ENCODE peak calls at places on chromosome 16, in nine cellular contexts. Q, F, X, L, R, K, O, T and W are unnamed samples.
A peak's percentile ranks its signal among the peaks of the same experiment; 100 is the strongest.

GRCh38 chr16:56600398-56600999 is 7.9 kb upstream of the MT2A start:
- DNase-seq in L (peak; percentile 55), T (no peak), K (no peak), R (peak; percentile 74), O (no peak), Q (peak; percentile 49), F (peak; percentile 57), X (peak; percentile 48), W (no peak)

GRCh38 chr16:23530062-23530461 is 19.8 kb upstream of the GGA2 start:
- DNase-seq in X (no peak), R (no peak), O (no peak), T (no peak), K (no peak), L (no peak), F (no peak), Q (no peak), W (no peak)

GRCh38 chr16:21023509-21024202 is 123.1 kb downstream of the LYRM1 start:
- DNase-seq in T (no peak), L (peak; percentile 6), X (no peak), R (no peak), F (peak; percentile 53), K (peak; percentile 53), Q (no peak), O (peak; percentile 75), W (no peak)

GRCh38 chr16:56950881-56951771 is 10.6 kb upstream of the CETP start:
- DNase-seq in L (peak; percentile 79), X (peak; percentile 16), R (peak; percentile 55), F (peak; percentile 84), T (peak; percentile 55), O (peak; percentile 71), K (peak; percentile 23), Q (peak; percentile 41), W (no peak)

GRCh38 chr16:65618335-65618734 is 496.5 kb upstream of the CDH11 start:
- DNase-seq in X (no peak), K (no peak), O (no peak), F (no peak), R (no peak), L (no peak), Q (no peak), T (no peak), W (no peak)

GRCh38 chr16:26169451-26169850 is 477.7 kb downstream of the HS3ST4 start:
- DNase-seq in X (no peak), R (no peak), Q (no peak), L (no peak), T (no peak), K (no peak), O (no peak), F (no peak), W (no peak)

GRCh38 chr16:84332975-84333684 is 35.2 kb upstream of the ATP2C2 start:
- DNase-seq in L (peak; percentile 32), X (no peak), Q (no peak), O (no peak), F (peak; percentile 82), K (no peak), T (no peak), R (no peak), W (no peak)

GRCh38 chr16:79061199-79061598 is 539.3 kb downstream of the MAF start:
- DNase-seq in L (no peak), X (no peak), R (no peak), K (no peak), Q (no peak), T (no peak), F (no peak), O (no peak), W (peak; percentile 6)

GRCh38 chr16:50467943-50468748 is 80.0 kb upstream of the NKD1 start:
- DNase-seq in R (peak; percentile 28), F (peak; percentile 44), T (peak; percentile 23), K (no peak), X (no peak), Q (no peak), O (no peak), L (peak; percentile 79), W (no peak)

GRCh38 chr16:71880176-71880575 is 3.8 kb downstream of the ZNF821 start:
- DNase-seq in K (no peak), X (no peak), F (no peak), R (no peak), T (no peak), L (no peak), Q (no peak), O (peak; percentile 18), W (no peak)

GRCh38 chr16:46885960-46886763 is 2.0 kb downstream of the GPT2 start:
- DNase-seq in K (no peak), Q (peak; percentile 17), T (peak; percentile 38), R (no peak), X (peak; percentile 66), F (no peak), L (peak; percentile 92), O (no peak), W (peak; percentile 73)

GRCh38 chr16:87963400-87963799 is 12.2 kb downstream of the BANP start:
- DNase-seq in T (no peak), X (peak; percentile 51), K (no peak), O (no peak), R (no peak), L (no peak), F (no peak), Q (no peak), W (peak; percentile 80)

GRCh38 chr16:65388592-65388991 is 266.7 kb upstream of the CDH11 start:
- DNase-seq in T (no peak), Q (no peak), O (no peak), L (no peak), X (peak; percentile 10), F (no peak), K (no peak), R (no peak), W (no peak)

GRCh38 chr16:23557779-23558330 is 328 bp downstream of the UBFD1 start:
- DNase-seq in L (no peak), R (no peak), T (no peak), F (no peak), X (no peak), K (no peak), O (no peak), Q (peak; percentile 23), W (no peak)

GRCh38 chr16:2799852-2800226 is 1.6 kb downstream of the PRSS41 start:
- DNase-seq in F (no peak), O (no peak), L (no peak), Q (no peak), R (no peak), T (no peak), K (no peak), X (peak; percentile 56), W (no peak)

GRCh38 chr16:54418903-54419302 is 132.3 kb upstream of the IRX3 start:
- DNase-seq in T (no peak), Q (no peak), F (no peak), X (no peak), L (no peak), R (no peak), O (no peak), K (no peak), W (no peak)

DNA sequence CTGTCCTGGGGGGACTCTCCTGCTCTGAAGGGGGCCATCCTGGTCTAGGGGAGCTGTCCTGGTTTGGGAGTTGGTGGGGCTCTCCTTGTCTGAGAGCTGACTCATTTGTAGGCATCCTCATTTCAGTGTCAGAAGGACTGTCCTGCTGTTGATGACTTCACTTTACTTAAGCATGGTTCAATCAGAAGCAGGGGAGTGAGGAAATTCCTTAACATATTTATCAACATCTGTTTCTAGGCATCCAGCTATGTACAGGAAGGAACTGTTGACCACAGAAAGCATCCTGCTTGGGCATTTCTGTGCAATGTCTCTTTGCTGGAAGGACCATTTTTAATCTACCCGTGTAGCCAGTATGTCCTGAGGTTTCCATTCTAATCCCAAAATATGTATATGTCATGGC is 502.7 kb upstream of the HSBP1 start:
- DNase-seq in L (no peak), X (peak; percentile 78), T (no peak), K (no peak), F (no peak), R (no peak), O (no peak), Q (no peak), W (peak; percentile 69)
- H3K27ac ChIP-seq in L (no peak overlapping the region), X (no peak overlapping the region), T (no peak overlapping the region), K (no peak overlapping the region), F (no peak overlapping the region), R (no peak overlapping the region), O (no peak overlapping the region), Q (no peak overlapping the region), W (no peak overlapping the region)

GRCh38 chr16:3966681-3967080 is 86.2 kb upstream of the CREBBP start:
- DNase-seq in T (no peak), O (no peak), K (no peak), F (no peak), R (no peak), L (no peak), Q (no peak), X (no peak), W (no peak)

GRCh38 chr16:3971706-3972105 is 91.2 kb upstream of the CREBBP start:
- DNase-seq in K (no peak), Q (no peak), O (no peak), X (no peak), F (no peak), L (no peak), R (no peak), T (no peak), W (no peak)

GRCh38 chr16:3968556-3968955 is 88.0 kb upstream of the CREBBP start:
- DNase-seq in L (no peak), T (no peak), K (no peak), X (no peak), Q (no peak), O (no peak), F (no peak), R (no peak), W (no peak)

GRCh38 chr16:3974751-3975150 is 94.2 kb upstream of the CREBBP start:
- DNase-seq in F (no peak), L (peak; percentile 21), R (no peak), T (no peak), Q (no peak), X (no peak), K (no peak), O (no peak), W (no peak)

DNA sequence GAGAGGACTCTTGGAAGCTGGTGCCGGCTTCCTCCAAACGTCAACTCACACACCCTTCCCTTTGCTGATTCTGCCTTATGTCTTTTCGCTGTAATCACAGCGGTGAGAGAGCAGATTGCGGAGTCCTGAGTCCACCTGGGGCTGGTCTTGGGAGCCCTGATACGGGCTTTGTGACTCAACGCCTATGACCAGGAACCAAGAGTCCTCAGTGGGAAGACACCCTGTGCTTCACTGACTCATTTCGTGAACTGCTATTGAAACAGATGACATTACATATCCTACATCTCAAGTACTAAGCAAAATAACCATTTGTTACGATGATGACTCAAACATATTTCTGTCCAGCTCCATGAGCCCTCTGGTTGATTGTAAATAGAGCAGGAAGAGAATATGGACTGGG is 90.7 kb upstream of the CREBBP start:
- DNase-seq in X (no peak), F (no peak), T (no peak), R (no peak), L (no peak), Q (no peak), K (no peak), O (no peak), W (peak; percentile 17)
- H3K4me1 ChIP-seq in X (no peaks in the 10 kb centered on the region), F (no peaks in the 10 kb centered on the region), T (no peaks in the 10 kb centered on the region), R (no peaks in the 10 kb centered on the region), L (no peaks in the 10 kb centered on the region), Q (no peaks in the 10 kb centered on the region), K (peaks cover 8% of the 10 kb centered on the region), O (peaks cover 2% of the 10 kb centered on the region), W (no peaks in the 10 kb centered on the region)

GRCh38 chr16:6204941-6205340 is 1107.3 kb upstream of the EEF2KMT start:
- DNase-seq in F (no peak), X (no peak), O (no peak), R (no peak), T (no peak), K (no peak), Q (no peak), L (no peak), W (no peak)
- H3K27ac ChIP-seq in F (no peak overlapping the region), X (no peak overlapping the region), O (no peak overlapping the region), R (no peak overlapping the region), T (no peak overlapping the region), K (no peak overlapping the region), Q (no peak overlapping the region), L (no peak overlapping the region), W (no peak overlapping the region)

GRCh38 chr16:67177743-67178699 is 5.7 kb downstream of the MATCAP1 start:
- DNase-seq in Q (no peak), R (peak; percentile 73), F (peak; percentile 87), T (peak; percentile 71), L (peak; percentile 92), X (peak; percentile 94), O (peak; percentile 88), K (peak; percentile 60), W (no peak)
- H3K4me1 ChIP-seq in Q (peaks cover 55% of the 10 kb centered on the region), R (peaks cover 61% of the 10 kb centered on the region), F (peaks cover 20% of the 10 kb centered on the region), T (peaks cover 4% of the 10 kb centered on the region), L (peaks cover 5% of the 10 kb centered on the region), X (peaks cover 53% of the 10 kb centered on the region), O (peaks cover 2% of the 10 kb centered on the region), K (peaks cover 52% of the 10 kb centered on the region), W (no peaks in the 10 kb centered on the region)